ENCODE peak calls at places on chromosomes 12 and 14, in ten cellular contexts. C is WTC11; V is immature natural killer cell; Z is endothelial cell; H is occipital lobe; L is GM03348; F is BJ; Q is glomerular endothelial cell; R is CD8-positive, alpha-beta T cell; K is memory B cell. D is an unnamed sample.

GRCh38 chr12:50220357-50221061 is 53.3 kb upstream of the CERS5 start:
- DNase-seq in C (no peak), V (no peak), Z (no peak), H (no peak), L (peak; percentile 39), F (no peak), Q (no peak), R (no peak), K (no peak), D (no peak)

GRCh38 chr14:57835751-57836150 is 30.1 kb downstream of the SLC35F4 start:
- DNase-seq in C (no peak), V (no peak), Z (no peak), H (no peak), L (no peak), F (no peak), Q (no peak), R (no peak), K (no peak), D (no peak)

GRCh38 chr12:46830731-46831334 is 5.0 kb upstream of the SLC38A4 start:
- DNase-seq in C (peak; percentile 46), V (no peak), Z (peak; percentile 12), H (no peak), L (no peak), F (no peak), Q (no peak), R (no peak), K (no peak), D (no peak)

GRCh38 chr14:75515631-75515999 is 6.7 kb upstream of the BATF start:
- DNase-seq in C (no peak), V (no peak), Z (no peak), H (no peak), L (no peak), F (no peak), Q (no peak), R (no peak), K (peak; percentile 56), D (no peak)

GRCh38 chr14:64845878-64846277 is 33.8 kb downstream of the SPTB start:
- DNase-seq in C (no peak), V (no peak), Z (no peak), H (no peak), L (peak; percentile 32), F (no peak), Q (no peak), R (no peak), K (no peak), D (no peak)

GRCh38 chr12:117907108-117907689 is 61.6 kb downstream of the KSR2 start:
- DNase-seq in C (peak; percentile 26), V (no peak), Z (no peak), H (no peak), L (no peak), F (no peak), Q (no peak), R (no peak), K (no peak), D (no peak)

GRCh38 chr14:47826809-47827208 is 151.4 kb upstream of the MDGA2 start:
- DNase-seq in C (no peak), V (no peak), Z (no peak), H (no peak), L (no peak), F (no peak), Q (no peak), R (no peak), K (no peak), D (no peak)

GRCh38 chr12:59452259-59452658 is 143.6 kb upstream of the SLC16A7 start:
- DNase-seq in C (no peak), V (no peak), Z (no peak), H (no peak), L (peak; percentile 68), F (peak; percentile 71), Q (no peak), R (no peak), K (no peak), D (no peak)

GRCh38 chr14:65832431-65833253 is 420.1 kb downstream of the FUT8 start:
- DNase-seq in C (no peak), V (no peak), Z (peak; percentile 11), H (no peak), L (peak; percentile 62), F (no peak), Q (no peak), R (no peak), K (no peak), D (no peak)

GRCh38 chr12:6281081-6281809 is 29.2 kb upstream of the PLEKHG6 start:
- DNase-seq in C (no peak), V (no peak), Z (no peak), H (no peak), L (no peak), F (no peak), Q (no peak), R (no peak), K (no peak), D (no peak)